ENCODE peak calls at places on chromosome 19, in six cellular contexts. E, D, T, Z, M and B are unnamed samples.

GRCh38 chr19:11296264-11296663 is 304 bp downstream of the TSPAN16 start:
- DNase-seq in E (peak; percentile 21), D (no peak), T (peak; percentile 51), Z (no peak), M (no peak), B (no peak)

GRCh38 chr19:43880483-43880882 is 53.4 kb downstream of the ZNF283 start:
- DNase-seq in E (no peak), D (no peak), T (no peak), Z (no peak), M (no peak), B (no peak)

GRCh38 chr19:11025445-11025844 is 63.8 kb upstream of the LDLR start:
- DNase-seq in E (no peak), D (no peak), T (no peak), Z (no peak), M (no peak), B (no peak)

GRCh38 chr19:41868120-41868988 is 8.3 kb downstream of the RPS19 start:
- DNase-seq in E (no peak), D (no peak), T (no peak), Z (no peak), M (no peak), B (peak; percentile 22)

GRCh38 chr19:15549581-15549980 is 41.3 kb downstream of the CYP4F22 start:
- DNase-seq in E (no peak), D (no peak), T (no peak), Z (no peak), M (no peak), B (no peak)

GRCh38 chr19:41265376-41266153 is 1.4 kb downstream of the HNRNPUL1 start:
- DNase-seq in E (peak; percentile 51), D (peak; percentile 45), T (no peak), Z (no peak), M (no peak), B (no peak)

GRCh38 chr19:4449022-4449825 is 8.4 kb downstream of the UBXN6 start:
- DNase-seq in E (no peak), D (no peak), T (peak; percentile 78), Z (no peak), M (no peak), B (no peak)

GRCh38 chr19:53977991-53978731 is 13.3 kb upstream of the CACNG6 start:
- DNase-seq in E (peak; percentile 99), D (peak; percentile 87), T (peak; percentile 94), Z (no peak), M (no peak), B (no peak)

GRCh38 chr19:42433503-42434260 is 6.5 kb upstream of the LIPE start:
- DNase-seq in E (peak; percentile 53), D (peak; percentile 71), T (peak; percentile 79), Z (peak; percentile 80), M (peak; percentile 51), B (no peak)

GRCh38 chr19:42942187-42942789 is 5.3 kb upstream of the PSG7 start:
- DNase-seq in E (no peak), D (no peak), T (no peak), Z (no peak), M (no peak), B (no peak)

GRCh38 chr19:11446652-11447301 is 11.3 kb downstream of the PRKCSH start:
- DNase-seq in E (no peak), D (peak; percentile 55), T (peak; percentile 83), Z (no peak), M (peak; percentile 35), B (no peak)

GRCh38 chr19:10929402-10929794 is 787 bp downstream of the TIMM29 start:
- DNase-seq in E (no peak), D (no peak), T (no peak), Z (no peak), M (no peak), B (no peak)

GRCh38 chr19:47699360-47699917 is 13.8 kb upstream of the EHD2 start:
- DNase-seq in E (peak; percentile 26), D (peak; percentile 60), T (no peak), Z (no peak), M (peak; percentile 51), B (peak; percentile 4)

GRCh38 chr19:50384685-50385535 is 763 bp downstream of the POLD1 start:
- DNase-seq in E (peak; percentile 46), D (peak; percentile 56), T (no peak), Z (no peak), M (no peak), B (no peak)

GRCh38 chr19:4913996-4914735 is 4.9 kb downstream of the UHRF1 start:
- DNase-seq in E (peak; percentile 20), D (peak; percentile 53), T (no peak), Z (no peak), M (no peak), B (no peak)

GRCh38 chr19:56304243-56304642 is 10.4 kb downstream of the ZSCAN5A start:
- DNase-seq in E (no peak), D (no peak), T (no peak), Z (no peak), M (no peak), B (no peak)

GRCh38 chr19:40240332-40240731 is 13.8 kb upstream of the CCNP start:
- DNase-seq in E (no peak), D (no peak), T (no peak), Z (no peak), M (no peak), B (no peak)

GRCh38 chr19:2532252-2533071 is 56.5 kb downstream of the GADD45B start:
- DNase-seq in E (peak; percentile 99), D (peak; percentile 94), T (no peak), Z (no peak), M (no peak), B (no peak)

GRCh38 chr19:10625003-10625761 is at the start of gene SLC44A2:
- DNase-seq in E (peak; percentile 65), D (peak; percentile 67), T (peak; percentile 68), Z (peak; percentile 75), M (no peak), B (peak; percentile 77)

GRCh38 chr19:54653181-54653809 is 9.5 kb upstream of the LILRB4 start:
- DNase-seq in E (peak; percentile 33), D (peak; percentile 45), T (no peak), Z (no peak), M (no peak), B (no peak)

GRCh38 chr19:42247631-42248199 is 5.3 kb upstream of the GSK3A start:
- DNase-seq in E (no peak), D (no peak), T (no peak), Z (no peak), M (no peak), B (no peak)

GRCh38 chr19:58511353-58512208 is at the start of gene SLC27A5:
- DNase-seq in E (no peak), D (no peak), T (no peak), Z (no peak), M (no peak), B (no peak)

GRCh38 chr19:10416380-10417257 is 3.7 kb upstream of the PDE4A start:
- DNase-seq in E (peak; percentile 82), D (peak; percentile 91), T (peak; percentile 85), Z (peak; percentile 47), M (peak; percentile 92), B (peak; percentile 90)

GRCh38 chr19:2923510-2923909 is 21.3 kb downstream of the ZNF77 start:
- DNase-seq in E (peak; percentile 23), D (peak; percentile 21), T (no peak), Z (no peak), M (no peak), B (peak; percentile 9)